ENCODE peak calls at places on chromosomes 6 and 20, in nine cellular contexts. One of them, this sample, is unnamed.

GRCh38 chr6:81575446-81575845 is 177.0 kb downstream of the TENT5A start:
- DNase-seq in tibial artery: no peak
- DNase-seq in transverse colon: no peak
- DNase-seq in heart right ventricle: no peak
- DNase-seq in adrenal gland: no peak
- DNase-seq in body of pancreas: no peak
- DNase-seq in uterus: no peak
- DNase-seq in cardiac muscle cell: no peak
- DNase-seq in Panc1: no peak
- DNase-seq in this sample: no peak

GRCh38 chr20:16922834-16923233 is 174.7 kb downstream of the OTOR start:
- DNase-seq in Panc1: no peak
- DNase-seq in transverse colon: no peak
- DNase-seq in heart right ventricle: no peak
- DNase-seq in adrenal gland: no peak
- DNase-seq in uterus: no peak
- DNase-seq in cardiac muscle cell: peak; percentile 56
- DNase-seq in tibial artery: no peak
- DNase-seq in body of pancreas: no peak
- DNase-seq in this sample: no peak

GRCh38 chr6:108168980-108169800 is 3.4 kb downstream of the NR2E1 start:
- DNase-seq in adrenal gland: no peak
- DNase-seq in tibial artery: no peak
- DNase-seq in uterus: no peak
- DNase-seq in heart right ventricle: no peak
- DNase-seq in transverse colon: no peak
- DNase-seq in cardiac muscle cell: no peak
- DNase-seq in Panc1: no peak
- DNase-seq in body of pancreas: no peak
- DNase-seq in this sample: no peak

GRCh38 chr20:43752561-43753301 is 25.9 kb upstream of the GTSF1L start:
- DNase-seq in Panc1: no peak
- DNase-seq in cardiac muscle cell: peak; percentile 94
- DNase-seq in tibial artery: no peak
- DNase-seq in transverse colon: peak; percentile 62
- DNase-seq in uterus: no peak
- DNase-seq in body of pancreas: no peak
- DNase-seq in heart right ventricle: no peak
- DNase-seq in adrenal gland: peak; percentile 30
- DNase-seq in this sample: no peak

GRCh38 chr20:63766695-63767426 is 27.3 kb downstream of the SLC2A4RG start:
- DNase-seq in heart right ventricle: no peak
- DNase-seq in cardiac muscle cell: no peak
- DNase-seq in Panc1: no peak
- DNase-seq in tibial artery: no peak
- DNase-seq in transverse colon: no peak
- DNase-seq in body of pancreas: no peak
- DNase-seq in uterus: no peak
- DNase-seq in adrenal gland: no peak
- DNase-seq in this sample: peak; percentile 41

GRCh38 chr6:161076211-161076677 is 84.7 kb downstream of the MAP3K4 start:
- DNase-seq in body of pancreas: no peak
- DNase-seq in tibial artery: no peak
- DNase-seq in Panc1: no peak
- DNase-seq in heart right ventricle: no peak
- DNase-seq in transverse colon: no peak
- DNase-seq in uterus: no peak
- DNase-seq in cardiac muscle cell: peak; percentile 34
- DNase-seq in adrenal gland: no peak
- DNase-seq in this sample: no peak

GRCh38 chr20:40563296-40563950 is 125.6 kb downstream of the MAFB start:
- DNase-seq in transverse colon: peak; percentile 93
- DNase-seq in body of pancreas: no peak
- DNase-seq in adrenal gland: peak; percentile 50
- DNase-seq in uterus: no peak
- DNase-seq in Panc1: no peak
- DNase-seq in cardiac muscle cell: peak; percentile 79
- DNase-seq in heart right ventricle: peak; percentile 33
- DNase-seq in tibial artery: peak; percentile 70
- DNase-seq in this sample: peak; percentile 80

GRCh38 chr6:78993955-78994354 is 84.1 kb downstream of the PHIP start:
- DNase-seq in cardiac muscle cell: no peak
- DNase-seq in Panc1: no peak
- DNase-seq in body of pancreas: no peak
- DNase-seq in tibial artery: no peak
- DNase-seq in heart right ventricle: no peak
- DNase-seq in transverse colon: no peak
- DNase-seq in uterus: no peak
- DNase-seq in adrenal gland: no peak
- DNase-seq in this sample: no peak

GRCh38 chr20:48665785-48666184 is 162.0 kb downstream of the PREX1 start:
- DNase-seq in adrenal gland: no peak
- DNase-seq in Panc1: no peak
- DNase-seq in heart right ventricle: no peak
- DNase-seq in uterus: no peak
- DNase-seq in body of pancreas: no peak
- DNase-seq in tibial artery: no peak
- DNase-seq in cardiac muscle cell: no peak
- DNase-seq in transverse colon: no peak
- DNase-seq in this sample: no peak

GRCh38 chr20:13318871-13319521 is 97.9 kb downstream of the ISM1 start:
- DNase-seq in body of pancreas: no peak
- DNase-seq in cardiac muscle cell: no peak
- DNase-seq in uterus: no peak
- DNase-seq in heart right ventricle: no peak
- DNase-seq in Panc1: no peak
- DNase-seq in transverse colon: no peak
- DNase-seq in tibial artery: no peak
- DNase-seq in adrenal gland: no peak
- DNase-seq in this sample: no peak

GRCh38 chr6:111486921-111487320 is 3.9 kb upstream of the REV3L start:
- DNase-seq in body of pancreas: no peak
- DNase-seq in tibial artery: no peak
- DNase-seq in transverse colon: no peak
- DNase-seq in heart right ventricle: no peak
- DNase-seq in cardiac muscle cell: no peak
- DNase-seq in Panc1: no peak
- DNase-seq in adrenal gland: no peak
- DNase-seq in uterus: no peak
- DNase-seq in this sample: no peak

GRCh38 chr6:25511386-25511785 is 140.6 kb upstream of the SCGN start:
- DNase-seq in Panc1: no peak
- DNase-seq in adrenal gland: no peak
- DNase-seq in heart right ventricle: no peak
- DNase-seq in uterus: no peak
- DNase-seq in transverse colon: no peak
- DNase-seq in cardiac muscle cell: no peak
- DNase-seq in tibial artery: no peak
- DNase-seq in body of pancreas: no peak
- DNase-seq in this sample: no peak

GRCh38 chr6:78611886-78612480 is 255.4 kb upstream of the IRAK1BP1 start:
- DNase-seq in transverse colon: no peak
- DNase-seq in uterus: no peak
- DNase-seq in adrenal gland: no peak
- DNase-seq in tibial artery: no peak
- DNase-seq in body of pancreas: no peak
- DNase-seq in Panc1: no peak
- DNase-seq in heart right ventricle: no peak
- DNase-seq in cardiac muscle cell: peak; percentile 44
- DNase-seq in this sample: no peak

GRCh38 chr6:3209114-3210023 is 18.1 kb downstream of the TUBB2B start:
- DNase-seq in cardiac muscle cell: peak; percentile 93
- DNase-seq in tibial artery: peak; percentile 81
- DNase-seq in adrenal gland: peak; percentile 42
- DNase-seq in uterus: peak; percentile 61
- DNase-seq in transverse colon: no peak
- DNase-seq in heart right ventricle: no peak
- DNase-seq in Panc1: peak; percentile 88
- DNase-seq in body of pancreas: no peak
- DNase-seq in this sample: peak; percentile 61

GRCh38 chr6:34246563-34247391 is 2.0 kb downstream of the SMIM29 start:
- DNase-seq in Panc1: no peak
- DNase-seq in adrenal gland: peak; percentile 17
- DNase-seq in tibial artery: no peak
- DNase-seq in uterus: no peak
- DNase-seq in transverse colon: no peak
- DNase-seq in cardiac muscle cell: peak; percentile 34
- DNase-seq in body of pancreas: no peak
- DNase-seq in heart right ventricle: peak; percentile 51
- DNase-seq in this sample: peak; percentile 62
- H3K4me1 ChIP-seq in Panc1: peaks cover 68% of the 10 kb centered on the region
- H3K4me1 ChIP-seq in adrenal gland: peaks cover 24% of the 10 kb centered on the region
- H3K4me1 ChIP-seq in tibial artery: peaks cover 24% of the 10 kb centered on the region
- H3K4me1 ChIP-seq in uterus: peaks cover 8% of the 10 kb centered on the region
- H3K4me1 ChIP-seq in transverse colon: peaks cover 31% of the 10 kb centered on the region
- H3K4me1 ChIP-seq in cardiac muscle cell: no peaks in the 10 kb centered on the region
- H3K4me1 ChIP-seq in body of pancreas: peaks cover 23% of the 10 kb centered on the region
- H3K4me1 ChIP-seq in heart right ventricle: peaks cover 19% of the 10 kb centered on the region
- H3K4me1 ChIP-seq in this sample: peaks cover 2% of the 10 kb centered on the region

GRCh38 chr20:21511850-21512633 is 1.8 kb downstream of the NKX2-2 start:
- DNase-seq in heart right ventricle: no peak
- DNase-seq in adrenal gland: no peak
- DNase-seq in transverse colon: no peak
- DNase-seq in cardiac muscle cell: no peak
- DNase-seq in Panc1: no peak
- DNase-seq in uterus: no peak
- DNase-seq in body of pancreas: no peak
- DNase-seq in tibial artery: no peak
- DNase-seq in this sample: no peak

GRCh38 chr20:21509597-21510331 is 4.1 kb downstream of the NKX2-2 start:
- DNase-seq in heart right ventricle: no peak
- DNase-seq in transverse colon: no peak
- DNase-seq in adrenal gland: no peak
- DNase-seq in uterus: no peak
- DNase-seq in cardiac muscle cell: peak; percentile 39
- DNase-seq in Panc1: no peak
- DNase-seq in tibial artery: no peak
- DNase-seq in body of pancreas: no peak
- DNase-seq in this sample: no peak

GRCh38 chr20:21510414-21510971 is 3.4 kb downstream of the NKX2-2 start:
- DNase-seq in adrenal gland: no peak
- DNase-seq in uterus: no peak
- DNase-seq in tibial artery: no peak
- DNase-seq in body of pancreas: no peak
- DNase-seq in Panc1: no peak
- DNase-seq in cardiac muscle cell: no peak
- DNase-seq in transverse colon: no peak
- DNase-seq in heart right ventricle: no peak
- DNase-seq in this sample: no peak

GRCh38 chr20:21511485-21511849 is 2.4 kb downstream of the NKX2-2 start:
- DNase-seq in body of pancreas: no peak
- DNase-seq in transverse colon: no peak
- DNase-seq in uterus: no peak
- DNase-seq in adrenal gland: no peak
- DNase-seq in heart right ventricle: no peak
- DNase-seq in Panc1: no peak
- DNase-seq in cardiac muscle cell: no peak
- DNase-seq in tibial artery: no peak
- DNase-seq in this sample: no peak

DNA sequence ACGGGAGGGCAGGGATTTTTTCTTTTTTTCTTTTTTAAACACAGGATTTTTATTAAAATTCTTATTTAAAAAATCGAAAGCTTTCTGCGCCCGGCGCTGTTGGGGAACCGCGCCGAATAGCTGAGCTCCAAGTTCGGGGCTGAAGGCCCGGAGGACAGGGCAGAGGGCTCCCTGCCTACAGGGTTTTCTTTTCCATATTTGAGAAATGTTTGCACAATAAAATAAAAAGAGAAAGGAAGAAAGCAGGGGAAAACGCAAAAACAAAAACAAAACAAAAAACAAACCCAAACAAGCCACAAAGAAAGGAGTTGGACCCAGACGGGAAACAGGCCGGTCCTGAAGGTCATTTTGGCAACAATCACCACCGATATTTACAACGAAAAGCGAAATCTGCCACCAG is 2.9 kb downstream of the NKX2-2 start:
- DNase-seq in adrenal gland: no peak
- DNase-seq in tibial artery: no peak
- DNase-seq in uterus: no peak
- DNase-seq in cardiac muscle cell: no peak
- DNase-seq in transverse colon: no peak
- DNase-seq in body of pancreas: no peak
- DNase-seq in Panc1: no peak
- DNase-seq in heart right ventricle: no peak
- DNase-seq in this sample: no peak
- H3K4me1 ChIP-seq in adrenal gland: peaks cover 38% of the 10 kb centered on the region
- H3K4me1 ChIP-seq in tibial artery: peaks cover 61% of the 10 kb centered on the region
- H3K4me1 ChIP-seq in uterus: peaks cover 28% of the 10 kb centered on the region
- H3K4me1 ChIP-seq in cardiac muscle cell: peaks cover 3% of the 10 kb centered on the region
- H3K4me1 ChIP-seq in transverse colon: peaks cover 72% of the 10 kb centered on the region
- H3K4me1 ChIP-seq in body of pancreas: peaks cover 41% of the 10 kb centered on the region
- H3K4me1 ChIP-seq in Panc1: no peaks in the 10 kb centered on the region
- H3K4me1 ChIP-seq in heart right ventricle: peaks cover 41% of the 10 kb centered on the region
- H3K4me1 ChIP-seq in this sample: no peaks in the 10 kb centered on the region

GRCh38 chr20:50521221-50521642 is 11.0 kb downstream of the PTPN1 start:
- DNase-seq in adrenal gland: no peak
- DNase-seq in transverse colon: no peak
- DNase-seq in Panc1: no peak
- DNase-seq in uterus: no peak
- DNase-seq in heart right ventricle: no peak
- DNase-seq in cardiac muscle cell: no peak
- DNase-seq in body of pancreas: no peak
- DNase-seq in tibial artery: no peak
- DNase-seq in this sample: no peak

GRCh38 chr20:50518270-50518721 is 8.1 kb downstream of the PTPN1 start:
- DNase-seq in heart right ventricle: no peak
- DNase-seq in adrenal gland: no peak
- DNase-seq in tibial artery: no peak
- DNase-seq in uterus: no peak
- DNase-seq in cardiac muscle cell: peak; percentile 57
- DNase-seq in transverse colon: no peak
- DNase-seq in Panc1: no peak
- DNase-seq in body of pancreas: no peak
- DNase-seq in this sample: no peak

GRCh38 chr20:50517817-50518154 is 7.6 kb downstream of the PTPN1 start:
- DNase-seq in Panc1: no peak
- DNase-seq in uterus: no peak
- DNase-seq in adrenal gland: no peak
- DNase-seq in heart right ventricle: no peak
- DNase-seq in transverse colon: no peak
- DNase-seq in cardiac muscle cell: peak; percentile 37
- DNase-seq in body of pancreas: no peak
- DNase-seq in tibial artery: no peak
- DNase-seq in this sample: no peak

GRCh38 chr20:50520222-50520877 is 10.2 kb downstream of the PTPN1 start:
- DNase-seq in tibial artery: no peak
- DNase-seq in Panc1: no peak
- DNase-seq in adrenal gland: no peak
- DNase-seq in heart right ventricle: no peak
- DNase-seq in transverse colon: peak; percentile 38
- DNase-seq in uterus: no peak
- DNase-seq in body of pancreas: no peak
- DNase-seq in cardiac muscle cell: no peak
- DNase-seq in this sample: no peak

GRCh38 chr20:50519036-50519780 is 9.0 kb downstream of the PTPN1 start:
- DNase-seq in adrenal gland: no peak
- DNase-seq in uterus: no peak
- DNase-seq in heart right ventricle: no peak
- DNase-seq in body of pancreas: no peak
- DNase-seq in transverse colon: peak; percentile 43
- DNase-seq in cardiac muscle cell: no peak
- DNase-seq in tibial artery: no peak
- DNase-seq in Panc1: no peak
- DNase-seq in this sample: no peak
- H3K4me1 ChIP-seq in adrenal gland: peaks cover 91% of the 10 kb centered on the region
- H3K4me1 ChIP-seq in uterus: no peaks in the 10 kb centered on the region
- H3K4me1 ChIP-seq in heart right ventricle: peaks cover 34% of the 10 kb centered on the region
- H3K4me1 ChIP-seq in body of pancreas: no peaks in the 10 kb centered on the region
- H3K4me1 ChIP-seq in transverse colon: peaks cover 98% of the 10 kb centered on the region
- H3K4me1 ChIP-seq in cardiac muscle cell: peaks cover 8% of the 10 kb centered on the region
- H3K4me1 ChIP-seq in tibial artery: peaks cover 19% of the 10 kb centered on the region
- H3K4me1 ChIP-seq in Panc1: peaks cover 52% of the 10 kb centered on the region
- H3K4me1 ChIP-seq in this sample: peaks cover 16% of the 10 kb centered on the region

GRCh38 chr6:297571-298232 is 5.4 kb downstream of the DUSP22 start:
- DNase-seq in tibial artery: no peak
- DNase-seq in Panc1: no peak
- DNase-seq in uterus: no peak
- DNase-seq in cardiac muscle cell: no peak
- DNase-seq in transverse colon: no peak
- DNase-seq in body of pancreas: no peak
- DNase-seq in adrenal gland: no peak
- DNase-seq in heart right ventricle: no peak
- DNase-seq in this sample: no peak
- H3K4me1 ChIP-seq in tibial artery: peaks cover 16% of the 10 kb centered on the region
- H3K4me1 ChIP-seq in Panc1: peaks cover 5% of the 10 kb centered on the region
- H3K4me1 ChIP-seq in uterus: no peaks in the 10 kb centered on the region
- H3K4me1 ChIP-seq in cardiac muscle cell: no peaks in the 10 kb centered on the region
- H3K4me1 ChIP-seq in transverse colon: peaks cover 42% of the 10 kb centered on the region
- H3K4me1 ChIP-seq in body of pancreas: peaks cover 39% of the 10 kb centered on the region
- H3K4me1 ChIP-seq in adrenal gland: peaks cover 11% of the 10 kb centered on the region
- H3K4me1 ChIP-seq in heart right ventricle: peaks cover 28% of the 10 kb centered on the region
- H3K4me1 ChIP-seq in this sample: peaks cover 8% of the 10 kb centered on the region

This sample was measured in right cardiac atrium.